ENCODE peak calls at places on chromosomes 1 and 21, in five cellular contexts. L, P, X, N and T are unnamed samples.

GRCh38 chr1:175373786-175374623 is 181.4 kb upstream of the KIAA0040 start:
- DNase-seq in L (no peak), N (peak; percentile 37), X (no peak), P (peak; percentile 29), T (peak; percentile 68)

GRCh38 chr1:34753163-34753562 is 1.7 kb upstream of the GJB5 start:
- DNase-seq in P (no peak), L (no peak), X (no peak), N (no peak), T (no peak)

GRCh38 chr1:21956720-21957552 is 19.8 kb upstream of the HSPG2 start:
- DNase-seq in N (no peak), X (no peak), P (no peak), L (no peak), T (no peak)

GRCh38 chr1:155064109-155064812 is 721 bp downstream of the EFNA4 start:
- DNase-seq in X (no peak), N (no peak), L (no peak), P (no peak), T (no peak)

GRCh38 chr1:109294481-109294880 is 11.5 kb upstream of the PSRC1 start:
- DNase-seq in N (no peak), P (no peak), L (no peak), X (no peak), T (no peak)

GRCh38 chr1:193919827-193920226 is 733.4 kb upstream of the B3GALT2 start:
- DNase-seq in L (no peak), N (no peak), X (no peak), P (no peak), T (no peak)

GRCh38 chr1:109793089-109793485 is 29.4 kb upstream of the EPS8L3 start:
- DNase-seq in L (no peak), X (no peak), N (no peak), P (no peak), T (no peak)

GRCh38 chr1:193674292-193674944 is 488.0 kb upstream of the B3GALT2 start:
- DNase-seq in N (no peak), X (no peak), L (no peak), P (no peak), T (peak; percentile 5)

GRCh38 chr1:212864201-212864600 is 6.1 kb downstream of the FLVCR1 start:
- DNase-seq in P (no peak), X (no peak), N (no peak), L (no peak), T (no peak)

GRCh38 chr1:68198752-68199151 is 33.6 kb downstream of the WLS start:
- DNase-seq in P (no peak), L (no peak), N (no peak), X (no peak), T (no peak)

GRCh38 chr1:165960136-165960535 is 132.7 kb downstream of the UCK2 start:
- DNase-seq in X (no peak), L (no peak), P (no peak), N (no peak), T (no peak)

GRCh38 chr1:74323937-74324473 is 88.8 kb downstream of the TNNI3K start:
- DNase-seq in P (no peak), L (no peak), X (no peak), N (no peak), T (no peak)

GRCh38 chr1:182430263-182431068 is 19.5 kb upstream of the RGSL1 start:
- DNase-seq in X (no peak), L (no peak), N (no peak), P (no peak), T (no peak)

GRCh38 chr1:176869577-176869976 is 294.9 kb downstream of the ASTN1 start:
- DNase-seq in X (no peak), N (no peak), P (no peak), L (no peak), T (no peak)

GRCh38 chr1:155022136-155022926 is 11.2 kb downstream of the DCST2 start:
- DNase-seq in N (no peak), L (no peak), P (no peak), X (no peak), T (no peak)

GRCh38 chr1:64295136-64295535 is 91.7 kb downstream of the UBE2U start:
- DNase-seq in P (no peak), L (no peak), X (no peak), N (no peak), T (no peak)

GRCh38 chr1:54996359-54996868 is 2.3 kb upstream of the BSND start:
- DNase-seq in N (peak; percentile 95), X (peak; percentile 91), P (peak; percentile 87), L (peak; percentile 50), T (peak; percentile 66)

GRCh38 chr21:38379171-38379570 is 119.1 kb downstream of the ERG start:
- DNase-seq in N (no peak), P (no peak), X (no peak), L (no peak), T (no peak)

GRCh38 chr1:160158534-160158933 is 7.1 kb downstream of the ATP1A4 start:
- DNase-seq in L (no peak), N (no peak), X (no peak), P (no peak), T (no peak)

GRCh38 chr1:175219774-175220173 is 27.2 kb upstream of the KIAA0040 start:
- DNase-seq in X (no peak), N (no peak), P (no peak), L (no peak), T (no peak)

GRCh38 chr1:181117648-181118449 is 29.3 kb downstream of the IER5 start:
- DNase-seq in X (no peak), P (no peak), N (no peak), L (no peak), T (no peak)

GRCh38 chr1:172460901-172461315 is 17.0 kb upstream of the PIGC start:
- DNase-seq in X (no peak), P (no peak), L (no peak), N (no peak), T (no peak)

DNA sequence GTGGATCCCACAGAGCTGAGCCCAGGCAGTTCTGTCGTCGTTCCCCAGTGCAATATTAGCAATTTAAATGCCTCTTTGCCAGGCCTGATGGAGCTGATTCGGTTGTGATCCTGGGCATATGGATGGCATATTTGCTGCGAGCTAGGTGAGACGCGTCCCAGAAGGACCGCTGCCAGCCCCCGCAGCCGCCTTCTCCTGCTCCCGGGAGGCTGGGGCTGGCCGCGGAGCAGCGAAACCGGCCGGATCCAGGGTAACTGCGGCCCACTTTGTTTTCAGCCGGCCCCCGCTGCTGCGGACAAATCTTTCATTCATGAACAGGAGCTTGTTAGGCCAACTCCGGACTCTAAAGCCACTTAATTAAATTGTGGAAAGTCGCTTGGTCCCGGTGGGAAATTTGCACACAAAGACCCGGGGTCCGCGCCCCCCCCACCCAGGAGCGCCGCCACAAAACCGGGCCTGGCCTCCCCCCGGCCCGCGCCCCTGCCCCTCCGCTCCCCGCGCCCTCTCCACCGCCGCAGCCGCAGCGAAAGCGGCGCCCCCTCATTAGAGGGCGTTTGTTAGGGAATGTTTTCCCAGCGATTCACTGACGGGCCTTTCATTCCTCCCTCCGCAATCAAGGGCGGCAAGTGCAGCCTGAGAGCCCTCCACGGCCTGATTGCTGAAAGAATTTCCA is 383.3 kb downstream of the RRAGC start:
- DNase-seq in N (no peak), X (peak; percentile 79), P (no peak), L (no peak), T (no peak)
- TF ChIP-seq POLR2A in N (no peak), X (no peak), P (no peak), L (no peak), T (no peak)

GRCh38 chr1:19087737-19088594 is 122.1 kb downstream of the UBR4 start:
- DNase-seq in N (no peak), X (no peak), L (no peak), P (no peak), T (no peak)
- TF ChIP-seq POLR2A in N (peak; percentile 13), X (no peak), L (no peak), P (no peak), T (no peak)

GRCh38 chr1:201505505-201505893 is 1.4 kb downstream of the CSRP1 start:
- DNase-seq in X (no peak), L (no peak), P (no peak), N (no peak), T (no peak)
- TF ChIP-seq POLR2A in X (no peak), L (no peak), P (no peak), N (no peak), T (no peak)

DNA sequence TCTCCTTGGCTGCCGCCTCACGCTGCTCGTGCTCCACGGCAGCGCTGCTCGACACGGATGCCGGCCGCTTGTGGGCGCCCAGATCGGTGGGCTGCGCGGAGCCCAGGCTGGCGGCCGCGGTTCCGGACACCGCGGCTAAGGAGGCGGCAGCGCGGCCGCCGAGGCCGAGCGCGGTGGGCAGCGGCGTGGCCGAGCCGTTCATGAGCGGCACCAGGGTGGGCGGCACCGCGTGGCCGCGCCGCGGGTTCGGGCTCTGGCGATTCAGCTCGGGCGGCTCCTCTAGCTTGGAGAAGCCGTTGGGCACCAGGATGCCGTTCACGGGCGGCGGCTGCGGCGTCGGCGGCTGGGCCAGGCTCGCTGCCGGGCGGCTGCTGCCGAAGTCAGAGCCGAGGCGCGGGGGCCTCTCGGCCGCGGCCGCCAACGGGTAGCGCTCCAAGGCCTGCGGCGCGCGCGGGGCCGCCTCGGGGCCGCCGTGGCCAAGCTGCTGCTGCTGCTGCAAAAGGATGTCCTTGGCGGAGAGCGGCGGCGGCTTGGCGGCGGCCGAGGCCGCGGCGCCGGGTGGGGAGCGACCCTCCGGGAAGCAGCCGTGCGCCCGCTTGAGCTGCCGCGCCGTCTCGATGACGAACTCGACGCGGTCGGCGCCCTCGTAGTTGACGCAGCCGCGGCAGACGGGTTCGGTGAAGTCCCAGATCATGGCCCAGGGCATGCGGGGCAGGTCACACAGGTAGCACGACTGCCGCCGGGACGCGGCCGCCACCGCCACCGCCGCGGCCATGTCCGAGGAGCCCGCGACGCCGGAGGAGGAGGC is 1.1 kb downstream of the IRF2BP2 start:
- DNase-seq in L (no peak), P (no peak), N (no peak), X (peak; percentile 95), T (peak; percentile 83)
- TF ChIP-seq POLR2A in L (no peak), P (peak; percentile 57), N (peak; percentile 81), X (peak; percentile 46), T (no peak)

GRCh38 chr1:117928881-117929339 is 511 bp downstream of the GDAP2 start:
- DNase-seq in N (peak; percentile 6), L (peak; percentile 20), P (peak; percentile 28), X (no peak), T (peak; percentile 66)
- TF ChIP-seq POLR2A in N (no peak), L (no peak), P (no peak), X (no peak), T (no peak)